ENCODE peak calls at places on chromosomes 13 and 19, in four cellular contexts. N is NT2/D1, Y is NAMALWA, W is HEK293T. M is an unnamed sample.

GRCh38 chr19:10120538-10121198 is 969 bp upstream of the EIF3G start:
- DNase-seq in W (no peak), Y (no peak), N (no peak), M (no peak)

GRCh38 chr19:17332677-17333581 is 1.7 kb downstream of the ANO8 start:
- DNase-seq in Y (peak), N (no peak), W (peak), M (peak)

GRCh38 chr13:95301135-95301946 is at the start of gene ABCC4:
- DNase-seq in Y (peak), N (peak), W (peak), M (no peak)

GRCh38 chr13:87656311-87656710 is 14.9 kb upstream of the SLITRK5 start:
- DNase-seq in W (no peak), Y (no peak), N (no peak), M (no peak)

GRCh38 chr19:45613926-45614725 is 12.1 kb upstream of the GPR4 start:
- DNase-seq in N (no peak), W (no peak), Y (peak), M (no peak)

GRCh38 chr19:13751436-13751835 is 12.9 kb upstream of the MRI1 start:
- DNase-seq in Y (no peak), W (no peak), N (no peak), M (no peak)

GRCh38 chr13:66154981-66155380 is 1075.2 kb downstream of the PCDH9 start:
- DNase-seq in N (no peak), W (no peak), Y (no peak), M (no peak)

GRCh38 chr19:14002571-14003278 is 3.4 kb downstream of the RFX1 start:
- DNase-seq in N (no peak), W (no peak), Y (peak), M (peak)

GRCh38 chr13:65789815-65790214 is 1440.3 kb downstream of the PCDH9 start:
- DNase-seq in N (no peak), W (no peak), Y (no peak), M (no peak)

GRCh38 chr13:50805805-50806204 is 37.7 kb downstream of the DLEU7 start:
- DNase-seq in W (no peak), N (no peak), Y (peak), M (no peak)

GRCh38 chr19:40424637-40425449 is 949 bp downstream of the SERTAD1 start:
- DNase-seq in N (no peak), W (peak), Y (peak), M (peak)

GRCh38 chr19:41564515-41565383 is 11.2 kb upstream of the CEACAM21 start:
- DNase-seq in N (no peak), Y (no peak), W (no peak), M (no peak)

GRCh38 chr19:31718041-31718440 is 368.8 kb upstream of the TSHZ3 start:
- DNase-seq in W (no peak), Y (no peak), N (no peak), M (no peak)

GRCh38 chr13:59823495-59823894 is 340.2 kb downstream of the DIAPH3 start:
- DNase-seq in W (no peak), N (no peak), Y (no peak), M (no peak)

GRCh38 chr19:16447015-16447384 is 24.8 kb downstream of the EPS15L1 start:
- DNase-seq in Y (peak), W (no peak), N (no peak), M (no peak)

GRCh38 chr13:23643828-23644419 is 73.7 kb downstream of the TNFRSF19 start:
- DNase-seq in W (no peak), Y (no peak), N (no peak), M (no peak)

GRCh38 chr19:5547881-5548280 is 19.9 kb downstream of the TINCR start:
- DNase-seq in N (peak), Y (peak), W (peak), M (peak)

GRCh38 chr13:93108111-93108581 is 118.5 kb upstream of the GPC6 start:
- DNase-seq in W (no peak), Y (no peak), N (no peak), M (no peak)

GRCh38 chr13:31824705-31825512 is 85.6 kb downstream of the RXFP2 start:
- DNase-seq in N (no peak), Y (peak), W (no peak), M (no peak)

GRCh38 chr19:32558607-32559228 is 22.3 kb upstream of the PDCD5 start:
- DNase-seq in N (no peak), Y (no peak), W (no peak), M (no peak)

GRCh38 chr19:45200614-45201013 is 22.0 kb downstream of the BLOC1S3 start:
- DNase-seq in N (peak), Y (no peak), W (no peak), M (no peak)

GRCh38 chr13:51912511-51913225 is 50.9 kb downstream of the CCDC70 start:
- DNase-seq in Y (peak), W (no peak), N (no peak), M (no peak)

M was measured in DND-41.